ENCODE peak calls at places on chromosomes 5 and 9, in six cellular contexts. F is IMR-90, K is ovary, J is right lobe of liver, C is HCT116, M is A549. N is an unnamed sample. For H3K4me1, the result is how much of the 10 kb centered on the place peaks cover.

GRCh38 chr9:69590241-69590640 is 81.9 kb downstream of the APBA1 start:
- DNase-seq in F (no peak), J (no peak), K (no peak), C (no peak), M (no peak), N (no peak)

GRCh38 chr5:169808118-169808581 is 171.1 kb downstream of the DOCK2 start:
- DNase-seq in K (no peak), F (no peak), J (no peak), C (no peak), M (no peak), N (no peak)

GRCh38 chr5:74422671-74423070 is 217.9 kb downstream of the ENC1 start:
- DNase-seq in J (no peak), F (no peak), K (no peak), C (no peak), M (no peak), N (no peak)

GRCh38 chr5:176820937-176821336 is 10.6 kb downstream of the UNC5A start:
- DNase-seq in C (no peak), M (no peak), J (no peak), K (no peak), F (no peak), N (no peak)

GRCh38 chr5:134568761-134569725 is 43.6 kb downstream of the JADE2 start:
- DNase-seq in K (peak), M (no peak), F (peak), C (no peak), J (peak), N (no peak)

GRCh38 chr5:107653685-107654084 is 17.1 kb downstream of the EFNA5 start:
- DNase-seq in K (no peak), M (no peak), C (no peak), J (no peak), F (no peak), N (no peak)

GRCh38 chr9:87267701-87268100 is 230.0 kb upstream of the DAPK1 start:
- DNase-seq in F (no peak), M (no peak), J (no peak), K (no peak), C (no peak), N (no peak)

GRCh38 chr5:69265931-69266330 is 31.2 kb downstream of the CDK7 start:
- DNase-seq in F (no peak), J (no peak), C (peak), M (no peak), K (no peak), N (no peak)

GRCh38 chr5:160458971-160459800 is 37.5 kb downstream of the PTTG1 start:
- DNase-seq in C (no peak), J (no peak), K (no peak), F (no peak), M (no peak), N (no peak)

GRCh38 chr9:97852399-97853055 is 499 bp upstream of the FOXE1 start:
- DNase-seq in C (no peak), F (no peak), J (no peak), K (no peak), M (no peak), N (no peak)

GRCh38 chr9:76216161-76216649 is 178.0 kb downstream of the RFK start:
- DNase-seq in K (no peak), F (peak), M (peak), C (peak), J (no peak), N (no peak)

GRCh38 chr9:36485647-36486453 is 85.8 kb upstream of the RNF38 start:
- DNase-seq in K (peak), M (no peak), J (no peak), F (peak), C (no peak), N (no peak)

DNA sequence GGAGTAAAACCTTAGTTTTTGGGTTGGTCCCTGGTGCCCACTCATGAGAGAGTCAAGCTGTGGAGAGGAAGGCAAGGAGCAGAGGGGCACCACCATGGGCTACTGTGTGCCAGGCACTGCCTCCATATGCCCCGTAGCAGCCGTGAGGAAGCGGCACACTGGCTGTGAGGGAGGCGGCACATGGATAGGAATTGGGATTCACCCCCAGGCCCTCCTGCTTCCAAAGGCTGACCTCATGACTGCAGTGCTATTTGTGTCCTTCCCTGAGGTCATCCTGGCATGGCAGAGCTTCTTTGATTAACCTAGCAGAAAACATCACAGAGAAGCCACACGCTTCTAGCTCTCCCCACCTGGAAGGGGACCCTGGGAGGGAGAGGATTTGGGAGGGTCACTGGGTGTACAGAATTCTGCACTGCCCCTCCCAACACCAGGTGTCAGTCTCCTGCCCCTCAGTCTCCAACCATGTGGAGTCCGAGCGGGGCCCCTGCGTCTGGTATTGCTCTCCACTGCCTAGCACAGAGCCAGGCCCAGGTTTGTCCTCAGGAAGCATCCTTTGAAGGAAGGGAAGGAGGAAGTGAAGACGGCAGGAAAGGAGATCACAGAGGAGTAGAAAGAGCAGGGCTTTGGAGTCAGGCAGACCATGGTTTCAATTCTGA is 109.9 kb downstream of the RGS3 start:
- DNase-seq in F (no peak), M (no peak), C (no peak), K (no peak), J (no peak), N (no peak)
- H3K4me1 ChIP-seq in F (under half), M (under half), C (half or more), K (under half), J (under half), N (half or more)

DNA sequence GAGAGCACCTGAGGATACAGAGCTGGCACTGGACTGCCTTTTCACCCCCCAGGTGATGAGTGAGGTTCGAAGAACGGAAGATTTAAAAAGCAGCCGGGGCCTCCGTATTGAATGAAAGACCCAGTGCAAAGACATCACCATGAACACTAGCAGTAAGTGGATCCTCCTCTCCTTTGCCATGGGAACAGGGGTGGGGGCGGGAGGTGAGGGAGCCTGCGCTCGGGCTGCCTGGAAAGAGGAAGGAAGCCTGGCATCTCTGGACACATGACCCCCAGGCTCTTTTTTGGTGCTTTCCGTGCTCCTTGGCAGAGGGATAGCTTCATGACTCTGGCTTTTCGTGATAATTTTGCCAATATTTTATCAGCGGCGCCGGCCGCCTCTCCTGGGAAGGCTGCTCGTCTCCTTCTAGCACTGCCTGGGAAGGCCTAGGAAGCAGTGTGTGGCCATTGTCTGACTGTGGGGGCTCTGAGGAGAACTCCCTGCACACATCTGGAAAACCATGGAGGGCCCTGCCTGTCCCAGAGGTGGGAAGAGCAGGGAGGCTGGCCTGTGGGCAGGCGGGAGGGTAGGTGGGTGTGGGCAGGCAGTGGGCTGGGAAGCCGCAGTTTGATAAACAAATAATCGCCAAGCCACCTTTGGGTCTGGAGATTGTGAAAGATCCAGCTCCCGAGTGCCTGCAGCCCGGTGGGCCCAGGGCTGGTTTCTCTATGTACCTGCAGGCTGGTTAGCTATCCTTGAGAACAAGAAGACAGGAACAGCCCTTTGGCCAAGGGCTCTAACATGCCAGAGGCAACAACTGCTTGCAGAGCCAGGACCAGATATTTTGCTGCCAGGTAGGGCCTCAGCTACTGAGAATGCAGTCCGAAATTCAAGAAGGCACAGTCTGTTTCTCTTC is 911 bp downstream of the ABLIM3 start:
- DNase-seq in F (peak), M (no peak), J (peak), C (no peak), K (no peak), N (no peak)
- TF ChIP-seq POLR2A in F (peak), M (no peak), J (peak), C (no peak), K (no peak), N (no peak)

DNA sequence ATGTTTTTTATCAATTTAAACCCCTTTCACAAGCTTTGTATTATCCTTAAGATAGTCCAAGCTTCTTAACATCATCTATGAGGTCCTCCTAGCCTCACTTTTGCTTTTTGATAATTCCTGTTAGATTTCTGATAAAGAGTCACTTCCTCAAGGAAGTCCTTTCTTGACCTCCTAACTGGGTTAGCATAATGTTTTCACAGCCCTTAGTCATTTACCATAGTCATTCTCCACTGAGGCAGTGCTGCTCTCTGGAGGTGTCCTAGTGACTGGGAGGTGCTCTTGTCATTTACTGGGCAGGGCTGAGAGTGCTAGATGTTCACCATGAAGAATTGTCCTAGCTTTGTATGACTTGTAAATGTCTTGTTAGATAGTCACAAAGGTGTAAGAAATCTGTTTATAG is 26.4 kb downstream of the TNPO1 start:
- DNase-seq in C (peak), K (no peak), M (peak), J (no peak), F (peak), N (no peak)
- H3K4me1 ChIP-seq in C (under half), K (under half), M (half or more), J (under half), F (under half), N (half or more)

GRCh38 chr5:87831499-87831898 is 418.8 kb upstream of the CCNH start:
- DNase-seq in F (no peak), C (no peak), J (no peak), K (no peak), M (no peak), N (no peak)
- TF ChIP-seq POLR2A in F (no peak), C (no peak), J (no peak), K (no peak), M (no peak), N (no peak)

N was measured in esophagus squamous epithelium.